ENCODE peak calls at places on chromosomes 5 and 9, in six cellular contexts. D is upper lobe of right lung, X is H1, F is right atrium auricular region, M is uterus, L is body of pancreas. U is an unnamed sample.

GRCh38 chr5:150489358-150490295 is 18.3 kb upstream of the NDST1 start:
- DNase-seq in D (no peak), X (no peak), F (no peak), M (no peak), L (peak), U (no peak)

GRCh38 chr5:133319905-133320520 is 268.2 kb downstream of the HSPA4 start:
- DNase-seq in D (no peak), X (no peak), F (no peak), M (no peak), L (no peak), U (no peak)

GRCh38 chr5:119356384-119357188 is 767 bp downstream of the TNFAIP8 start:
- DNase-seq in D (no peak), X (no peak), F (no peak), M (no peak), L (no peak), U (no peak)

GRCh38 chr5:143033535-143034260 is 263.5 kb downstream of the ARHGAP26 start:
- DNase-seq in D (no peak), X (no peak), F (no peak), M (no peak), L (no peak), U (no peak)

GRCh38 chr9:125049212-125049611 is 94.1 kb downstream of the SCAI start:
- DNase-seq in D (no peak), X (no peak), F (no peak), M (no peak), L (no peak), U (no peak)

GRCh38 chr9:124853605-124854143 is 414 bp downstream of the WDR38 start:
- DNase-seq in D (no peak), X (no peak), F (no peak), M (no peak), L (no peak), U (no peak)

GRCh38 chr9:93117924-93118862 is 15.9 kb downstream of the NINJ1 start:
- DNase-seq in D (peak), X (no peak), F (no peak), M (peak), L (peak), U (no peak)

GRCh38 chr5:131252824-131253171 is 11.1 kb upstream of the CDC42SE2 start:
- DNase-seq in D (peak), X (no peak), F (no peak), M (peak), L (peak), U (no peak)

GRCh38 chr9:99732715-99733114 is 89.0 kb upstream of the NR4A3 start:
- DNase-seq in D (no peak), X (no peak), F (no peak), M (no peak), L (no peak), U (no peak)

GRCh38 chr9:109411818-109412352 is 86.2 kb downstream of the PTPN3 start:
- DNase-seq in D (no peak), X (no peak), F (no peak), M (no peak), L (no peak), U (no peak)

GRCh38 chr9:114914139-114914538 is 16.3 kb downstream of the TNFSF8 start:
- DNase-seq in D (no peak), X (no peak), F (no peak), M (no peak), L (no peak), U (peak)

GRCh38 chr5:52262844-52263243 is 524.9 kb upstream of the ITGA1 start:
- DNase-seq in D (no peak), X (no peak), F (no peak), M (no peak), L (no peak), U (no peak)

GRCh38 chr9:132168347-132168746 is 6.5 kb downstream of the NTNG2 start:
- DNase-seq in D (no peak), X (no peak), F (peak), M (no peak), L (peak), U (no peak)

GRCh38 chr5:149381986-149382338 is 2.9 kb upstream of the IL17B start:
- DNase-seq in D (peak), X (peak), F (peak), M (peak), L (peak), U (peak)

GRCh38 chr5:131628990-131629389 is 6.0 kb downstream of the RAPGEF6 start:
- DNase-seq in D (no peak), X (no peak), F (no peak), M (no peak), L (no peak), U (no peak)

GRCh38 chr9:127520941-127521918 is 69.9 kb downstream of the LRSAM1 start:
- DNase-seq in D (no peak), X (no peak), F (peak), M (no peak), L (no peak), U (no peak)

GRCh38 chr5:53923969-53924876 is 363.8 kb downstream of the NDUFS4 start:
- DNase-seq in D (no peak), X (no peak), F (no peak), M (peak), L (no peak), U (no peak)

GRCh38 chr9:89496645-89497044 is 1.3 kb downstream of the SEMA4D start:
- DNase-seq in D (no peak), X (no peak), F (no peak), M (no peak), L (no peak), U (no peak)

GRCh38 chr5:20020235-20020634 is 32.2 kb upstream of the CDH18 start:
- DNase-seq in D (no peak), X (no peak), F (no peak), M (no peak), L (no peak), U (no peak)

GRCh38 chr9:92720209-92720765 is 44.3 kb downstream of the BICD2 start:
- DNase-seq in D (no peak), X (no peak), F (peak), M (no peak), L (no peak), U (no peak)

GRCh38 chr9:126038790-126039189 is 287.8 kb upstream of the MVB12B start:
- DNase-seq in D (no peak), X (no peak), F (no peak), M (no peak), L (no peak), U (no peak)

GRCh38 chr5:169352901-169353300 is 52.0 kb upstream of the SLIT3 start:
- DNase-seq in D (no peak), X (no peak), F (no peak), M (no peak), L (no peak), U (no peak)

GRCh38 chr9:125655691-125656410 is 51.2 kb downstream of the MAPKAP1 start:
- DNase-seq in D (no peak), X (no peak), F (no peak), M (no peak), L (no peak), U (no peak)

GRCh38 chr9:438961-439768 is 224.5 kb downstream of the DOCK8 start:
- DNase-seq in D (no peak), X (no peak), F (peak), M (peak), L (peak), U (no peak)

GRCh38 chr5:125005287-125005686 is 258.8 kb upstream of the ZNF608 start:
- DNase-seq in D (no peak), X (no peak), F (no peak), M (no peak), L (no peak), U (no peak)

GRCh38 chr9:130942679-130943078 is 3.6 kb upstream of the FIBCD1 start:
- DNase-seq in D (no peak), X (no peak), F (no peak), M (no peak), L (no peak), U (no peak)
- H3K27ac ChIP-seq in D (no peak), X (no peak), F (no peak), M (no peak), L (no peak), U (no peak)

GRCh38 chr5:157335534-157336422 is 69.9 kb downstream of the CYFIP2 start:
- DNase-seq in D (no peak), X (no peak), F (no peak), M (no peak), L (no peak), U (no peak)

GRCh38 chr5:157343842-157344790 is 78.2 kb downstream of the CYFIP2 start:
- DNase-seq in D (no peak), X (no peak), F (no peak), M (no peak), L (no peak), U (no peak)

GRCh38 chr5:157336423-157336744 is 70.5 kb downstream of the CYFIP2 start:
- DNase-seq in D (no peak), X (no peak), F (no peak), M (no peak), L (no peak), U (no peak)

GRCh38 chr5:157342822-157343402 is 77.0 kb downstream of the CYFIP2 start:
- DNase-seq in D (no peak), X (no peak), F (no peak), M (no peak), L (peak), U (no peak)

GRCh38 chr5:157339409-157339808 is 73.5 kb downstream of the CYFIP2 start:
- DNase-seq in D (no peak), X (no peak), F (no peak), M (no peak), L (no peak), U (no peak)
- H3K27ac ChIP-seq in D (no peak), X (no peak), F (no peak), M (no peak), L (no peak), U (no peak)

DNA sequence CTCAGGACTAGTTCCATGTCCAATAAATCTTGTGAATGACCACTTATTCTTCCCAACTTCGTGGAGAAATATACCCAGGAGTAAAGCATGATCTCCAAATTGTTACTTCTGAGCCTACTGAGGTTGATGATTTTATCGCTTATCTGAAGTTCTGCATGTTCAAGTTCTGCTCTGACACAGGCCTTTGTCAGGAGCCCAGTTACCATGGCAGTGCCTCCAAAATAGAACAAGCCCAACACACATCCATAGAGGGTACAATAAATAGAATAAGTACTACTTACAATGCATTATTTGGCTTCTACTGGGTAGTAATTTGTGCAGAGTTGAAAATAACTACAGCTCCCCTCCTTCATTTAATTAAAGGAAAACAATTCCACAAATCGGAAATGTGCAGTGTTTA is 373.7 kb downstream of the NTRK2 start:
- DNase-seq in D (no peak), X (no peak), F (no peak), M (no peak), L (no peak), U (no peak)
- H3K27ac ChIP-seq in D (no peak), X (no peak), F (no peak), M (no peak), L (no peak), U (no peak)

DNA sequence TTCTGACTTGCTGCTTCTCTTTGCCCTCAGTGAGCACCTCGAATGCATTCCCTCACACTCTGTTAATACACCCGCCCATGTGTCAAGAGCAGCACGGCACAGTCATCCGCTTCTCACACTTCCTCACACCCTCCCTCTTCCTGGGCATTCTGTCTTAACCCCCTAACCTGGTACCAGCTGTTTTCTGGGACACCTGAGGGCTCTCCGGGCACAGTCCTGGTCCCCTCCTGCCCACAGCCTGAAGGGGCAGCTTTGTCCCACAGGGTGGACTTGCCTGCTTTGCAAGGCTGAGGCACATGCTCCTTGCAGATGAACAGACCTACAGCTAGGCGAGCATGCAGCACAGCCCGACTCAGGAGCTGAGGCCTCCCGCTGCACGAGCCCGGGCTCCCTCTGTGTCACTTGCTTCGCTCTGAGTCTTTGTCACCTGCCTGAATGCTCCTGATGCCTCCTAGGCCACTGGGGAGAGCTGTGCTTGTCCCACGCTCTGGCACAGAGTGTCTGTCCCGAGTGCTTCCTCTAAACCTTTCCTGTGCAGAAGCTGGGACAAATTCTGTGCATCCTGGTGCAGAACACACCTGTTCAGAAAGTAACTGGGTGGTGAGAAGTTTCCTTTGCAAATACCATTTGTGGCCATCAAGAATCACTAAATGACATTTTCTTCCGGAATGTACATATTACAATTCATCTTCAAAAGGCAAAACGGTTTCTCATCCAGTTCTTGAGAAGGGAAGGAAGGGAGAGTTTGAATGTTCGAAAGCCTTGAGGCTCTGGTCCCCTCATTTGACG is 47.8 kb downstream of the AHRR start:
- DNase-seq in D (peak), X (no peak), F (peak), M (no peak), L (no peak), U (peak)
- H3K27ac ChIP-seq in D (no peak), X (no peak), F (no peak), M (no peak), L (no peak), U (no peak)

GRCh38 chr5:138849439-138849838 is 25.7 kb downstream of the LRRTM2 start:
- DNase-seq in D (no peak), X (no peak), F (no peak), M (no peak), L (no peak), U (no peak)

GRCh38 chr5:138840100-138840499 is 35.0 kb downstream of the LRRTM2 start:
- DNase-seq in D (no peak), X (no peak), F (no peak), M (no peak), L (no peak), U (no peak)

GRCh38 chr5:138843789-138844461 is 31.2 kb downstream of the LRRTM2 start:
- DNase-seq in D (no peak), X (no peak), F (no peak), M (no peak), L (no peak), U (no peak)

GRCh38 chr5:138841531-138841930 is 33.6 kb downstream of the LRRTM2 start:
- DNase-seq in D (no peak), X (no peak), F (no peak), M (no peak), L (no peak), U (no peak)

GRCh38 chr5:138844812-138845513 is 30.2 kb downstream of the LRRTM2 start:
- DNase-seq in D (no peak), X (no peak), F (no peak), M (no peak), L (no peak), U (no peak)
- H3K27ac ChIP-seq in D (peak), X (no peak), F (peak), M (peak), L (peak), U (peak)

DNA sequence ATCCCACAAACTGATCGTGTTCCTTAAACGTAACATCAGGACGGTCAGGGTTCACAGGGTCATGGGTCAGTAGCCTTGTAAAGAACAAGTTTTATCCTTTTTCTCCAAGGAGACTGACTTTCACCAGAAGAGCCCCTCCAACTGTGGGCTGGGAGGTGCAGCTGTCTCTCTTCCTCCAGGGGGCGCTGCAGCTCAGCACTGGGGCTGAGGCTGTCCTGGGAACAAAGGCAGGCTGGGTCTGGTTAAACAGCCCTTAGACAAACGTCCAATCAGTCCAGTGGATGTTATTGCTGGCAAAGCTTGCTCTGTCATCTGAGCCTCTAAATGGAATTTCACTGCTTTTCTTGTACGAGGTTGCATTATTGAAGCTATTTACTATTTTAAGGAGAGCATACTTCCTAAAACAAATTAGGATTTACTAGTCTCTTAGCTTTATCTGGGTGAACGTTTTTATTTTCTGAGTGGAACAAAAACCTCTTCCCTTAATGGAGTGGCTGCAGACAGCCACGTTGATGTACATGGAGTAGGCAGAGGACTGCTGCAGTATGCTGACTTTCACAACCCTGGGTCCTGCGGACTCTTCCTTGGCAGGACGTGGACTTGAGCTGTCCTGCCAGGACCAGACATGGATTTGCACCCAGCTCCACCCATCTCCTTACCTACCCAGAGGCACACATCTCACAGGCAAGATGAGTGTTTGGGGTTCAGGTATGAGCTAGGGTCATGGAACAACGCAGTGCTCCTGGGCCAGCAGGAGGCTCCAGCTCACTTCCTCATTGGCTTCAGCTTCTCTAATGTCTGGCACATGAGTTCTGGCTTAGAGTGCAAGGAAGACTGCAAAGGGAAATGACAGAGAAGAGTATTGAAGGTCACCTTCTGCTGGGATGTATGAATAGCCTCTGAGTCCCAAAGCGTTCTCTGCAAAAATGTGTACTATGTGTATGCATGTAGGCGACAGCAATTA is 7.8 kb downstream of the EXOSC2 start:
- DNase-seq in D (peak), X (no peak), F (peak), M (peak), L (peak), U (no peak)
- H3K27ac ChIP-seq in D (no peak), X (peak), F (no peak), M (no peak), L (no peak), U (peak)

DNA sequence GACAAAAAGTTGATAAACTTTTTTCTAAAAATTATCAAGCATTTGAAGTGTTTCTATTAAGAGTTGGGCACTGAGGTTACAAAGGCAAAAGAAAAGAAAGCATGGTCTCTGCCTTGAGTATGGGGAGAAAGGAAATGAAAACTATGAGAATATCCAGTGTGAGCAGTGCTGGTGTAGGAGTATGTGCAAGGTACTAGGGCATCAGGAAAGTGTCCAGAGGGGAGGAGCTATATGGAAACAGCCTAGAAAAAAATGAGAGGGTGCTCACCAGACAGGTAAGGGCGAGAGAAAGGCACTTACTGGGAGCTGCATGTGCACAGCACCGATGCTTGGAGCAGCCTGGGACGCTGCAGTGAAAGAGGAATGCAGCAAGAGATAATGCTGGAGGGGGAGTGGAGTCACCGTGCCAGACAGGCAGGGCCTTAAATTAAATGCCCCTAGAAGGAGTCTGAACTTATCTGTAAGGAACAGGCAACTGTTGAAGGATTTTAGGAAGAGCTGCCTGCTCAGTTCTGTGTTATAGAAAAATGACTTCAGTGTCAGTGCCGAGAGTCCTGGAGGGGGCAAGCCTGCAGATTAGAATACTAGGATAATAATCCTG is 14.1 kb downstream of the MCC start:
- DNase-seq in D (no peak), X (no peak), F (no peak), M (no peak), L (no peak), U (no peak)
- H3K27ac ChIP-seq in D (no peak), X (no peak), F (no peak), M (no peak), L (no peak), U (no peak)

GRCh38 chr9:128786681-128787582 is at the start of gene TBC1D13:
- DNase-seq in D (peak), X (peak), F (peak), M (peak), L (peak), U (peak)
- H3K27ac ChIP-seq in D (peak), X (peak), F (peak), M (peak), L (peak), U (peak)

DNA sequence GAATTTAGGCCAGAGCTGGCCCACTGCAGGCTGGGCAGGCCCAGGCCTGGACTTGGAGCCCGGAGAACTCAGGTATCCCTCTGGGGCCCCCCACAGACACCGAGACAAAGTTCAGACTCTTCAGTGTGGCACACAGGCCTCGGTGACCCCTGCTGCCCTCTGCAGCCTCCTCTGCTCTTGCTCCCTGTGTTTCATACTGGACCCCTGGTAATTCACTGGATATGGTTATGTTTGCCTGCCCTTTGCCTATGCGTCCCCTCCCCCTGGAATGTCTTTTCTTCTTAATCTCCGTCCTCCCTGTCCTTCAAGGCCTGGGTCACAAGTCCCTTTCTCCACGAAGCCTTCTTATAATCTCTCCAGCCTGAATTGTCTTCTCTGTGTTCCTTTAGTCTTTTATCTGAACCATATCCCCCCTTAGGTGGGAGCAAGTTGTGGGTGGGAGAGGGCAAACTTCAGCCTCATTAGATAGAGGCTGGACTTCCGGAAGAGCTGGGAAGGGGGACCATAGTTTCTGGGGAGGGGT is 30.1 kb downstream of the GSN start:
- DNase-seq in D (no peak), X (no peak), F (no peak), M (no peak), L (no peak), U (no peak)
- H3K27ac ChIP-seq in D (peak), X (no peak), F (peak), M (peak), L (no peak), U (peak)

GRCh38 chr9:94865599-94866456 is 139.3 kb downstream of the AOPEP start:
- DNase-seq in D (no peak), X (no peak), F (no peak), M (peak), L (no peak), U (no peak)
- H3K27ac ChIP-seq in D (peak), X (no peak), F (peak), M (peak), L (no peak), U (peak)

U was measured in esophagus muscularis mucosa.